ENCODE peak calls at places on chromosome 15, in five cellular contexts. C is HCT116, O is K562, T is HepG2, D is SK-N-SH. B is an unnamed sample.
A peak's percentile ranks its signal among the peaks of the same experiment; 100 is the strongest.

GRCh38 chr15:40915106-40915661 is 14.0 kb upstream of the DLL4 start:
- DNase-seq in C (no peak), O (no peak), T (no peak), D (no peak), B (no peak)

GRCh38 chr15:76278651-76279050 is 32.6 kb downstream of the ETFA start:
- DNase-seq in C (no peak), O (no peak), T (no peak), D (no peak), B (no peak)

GRCh38 chr15:90991587-90992285 is 2.6 kb downstream of the PRC1 start:
- DNase-seq in C (no peak), O (peak; percentile 57), T (no peak), D (no peak), B (no peak)

GRCh38 chr15:51736069-51736468 is 1.4 kb downstream of the LYSMD2 start:
- DNase-seq in C (no peak), O (no peak), T (no peak), D (peak; percentile 14), B (peak; percentile 74)

GRCh38 chr15:37084602-37085001 is 15.7 kb downstream of the MEIS2 start:
- DNase-seq in C (no peak), O (no peak), T (no peak), D (no peak), B (no peak)

GRCh38 chr15:62431391-62431790 is 266.3 kb upstream of the C2CD4B start:
- DNase-seq in C (no peak), O (no peak), T (peak; percentile 75), D (no peak), B (no peak)

GRCh38 chr15:41289953-41290352 is 42.4 kb downstream of the OIP5 start:
- DNase-seq in C (no peak), O (no peak), T (no peak), D (no peak), B (no peak)

GRCh38 chr15:48323294-48323693 is 7.9 kb upstream of the DUT start:
- DNase-seq in C (no peak), O (no peak), T (no peak), D (no peak), B (no peak)

GRCh38 chr15:70164156-70164900 is 66.6 kb upstream of the TLE3 start:
- DNase-seq in C (no peak), O (no peak), T (no peak), D (no peak), B (no peak)

GRCh38 chr15:90097475-90097874 is 4.8 kb downstream of the IDH2 start:
- DNase-seq in C (no peak), O (no peak), T (no peak), D (no peak), B (peak; percentile 88)

GRCh38 chr15:57044072-57044702 is 125.7 kb downstream of the TCF12 start:
- DNase-seq in C (no peak), O (no peak), T (no peak), D (no peak), B (no peak)

GRCh38 chr15:35485411-35485810 is 60.6 kb downstream of the DPH6 start:
- DNase-seq in C (no peak), O (no peak), T (no peak), D (no peak), B (no peak)

GRCh38 chr15:79849789-79850188 is 47.0 kb downstream of the MTHFS start:
- DNase-seq in C (no peak), O (peak; percentile 22), T (peak; percentile 12), D (peak; percentile 30), B (no peak)

GRCh38 chr15:100043069-100043641 is 298.6 kb downstream of the ADAMTS17 start:
- DNase-seq in C (peak; percentile 33), O (no peak), T (no peak), D (no peak), B (no peak)

GRCh38 chr15:38300395-38300794 is 47.8 kb downstream of the SPRED1 start:
- DNase-seq in C (no peak), O (no peak), T (no peak), D (no peak), B (no peak)

GRCh38 chr15:30992465-30992864 is 1.0 kb upstream of the MTMR10 start:
- DNase-seq in C (no peak), O (no peak), T (peak; percentile 27), D (no peak), B (no peak)

GRCh38 chr15:87871130-87871737 is 385.3 kb downstream of the NTRK3 start:
- DNase-seq in C (no peak), O (no peak), T (no peak), D (no peak), B (no peak)

GRCh38 chr15:32908921-32909320 is 191.1 kb downstream of the GREM1 start:
- DNase-seq in C (no peak), O (no peak), T (no peak), D (no peak), B (no peak)

GRCh38 chr15:51828621-51829359 is 663 bp upstream of the TMOD3 start:
- DNase-seq in C (no peak), O (peak; percentile 80), T (no peak), D (no peak), B (no peak)

GRCh38 chr15:79071901-79072300 is 18.7 kb downstream of the RASGRF1 start:
- DNase-seq in C (no peak), O (no peak), T (no peak), D (no peak), B (no peak)

GRCh38 chr15:96947296-96947695 is 616.8 kb downstream of the NR2F2 start:
- DNase-seq in C (no peak), O (no peak), T (no peak), D (no peak), B (no peak)

GRCh38 chr15:73584699-73585420 is 48.3 kb downstream of the NPTN start:
- DNase-seq in C (no peak), O (no peak), T (no peak), D (no peak), B (no peak)

DNA sequence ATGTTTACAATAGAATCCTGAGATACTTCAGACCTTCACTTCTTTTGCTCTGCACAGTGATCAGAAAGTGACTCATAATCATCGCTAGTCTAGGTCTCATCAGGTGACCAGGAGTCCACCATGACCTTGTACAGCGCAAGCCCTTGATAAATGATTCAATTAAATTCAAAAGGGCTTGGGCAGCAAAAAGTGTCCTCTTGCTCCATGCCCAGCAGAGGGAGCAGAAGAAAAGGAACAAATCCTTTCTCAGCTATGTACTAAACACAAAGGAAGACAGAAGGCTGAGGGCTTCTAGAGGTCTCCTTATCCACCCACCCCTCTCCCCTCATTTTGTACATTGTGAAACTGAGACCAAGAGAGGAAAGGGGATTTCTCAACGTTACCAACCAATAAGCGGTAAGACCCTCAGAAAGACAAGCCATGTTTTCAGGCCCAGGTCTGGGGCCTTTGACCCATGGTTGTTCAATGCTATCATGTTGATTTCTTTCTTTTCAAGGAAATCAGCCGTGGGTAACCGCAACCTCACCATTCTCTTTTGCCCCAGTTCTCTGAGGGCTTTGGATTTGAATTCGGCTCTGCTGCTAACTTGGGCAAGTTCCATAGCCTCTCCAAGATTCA is 74.8 kb downstream of the AQP9 start:
- DNase-seq in C (no peak), O (peak; percentile 46), T (peak; percentile 14), D (no peak), B (no peak)
- H3K9ac ChIP-seq in C (no peak overlapping the region), O (no peak overlapping the region), T (no peak overlapping the region), D (no peak overlapping the region), B (no peak overlapping the region)

DNA sequence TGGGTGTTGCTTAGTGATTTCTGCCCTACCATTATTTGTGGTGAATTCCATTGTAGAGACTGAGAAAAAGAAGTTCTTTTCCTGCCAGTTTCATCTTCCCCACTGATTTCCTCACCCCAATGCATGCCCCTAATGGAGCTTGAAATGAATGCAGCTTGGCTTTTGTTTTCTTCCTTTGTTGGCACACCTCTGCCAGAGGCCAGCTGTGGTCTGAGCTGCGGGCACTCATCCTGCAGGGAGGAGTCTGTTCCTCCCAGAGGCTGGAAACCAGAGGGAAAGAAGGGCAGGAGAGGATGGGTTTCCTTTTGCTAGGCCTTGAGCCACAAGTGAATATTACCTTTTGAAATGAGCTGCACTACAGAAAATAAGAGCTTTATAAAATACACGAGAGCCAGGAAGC is 9.3 kb upstream of the ST8SIA2 start:
- DNase-seq in C (no peak), O (no peak), T (no peak), D (no peak), B (no peak)
- TF ChIP-seq YY1 in C (no peak), O (no peak), T (no peak), D (no peak), B (no peak)

GRCh38 chr15:59686389-59686788 is 2.7 kb downstream of the BNIP2 start:
- DNase-seq in C (no peak), O (no peak), T (no peak), D (no peak), B (peak; percentile 36)
- TF ChIP-seq REST in C (no peak), O (no peak), T (no peak), D (no peak), B (no peak)

DNA sequence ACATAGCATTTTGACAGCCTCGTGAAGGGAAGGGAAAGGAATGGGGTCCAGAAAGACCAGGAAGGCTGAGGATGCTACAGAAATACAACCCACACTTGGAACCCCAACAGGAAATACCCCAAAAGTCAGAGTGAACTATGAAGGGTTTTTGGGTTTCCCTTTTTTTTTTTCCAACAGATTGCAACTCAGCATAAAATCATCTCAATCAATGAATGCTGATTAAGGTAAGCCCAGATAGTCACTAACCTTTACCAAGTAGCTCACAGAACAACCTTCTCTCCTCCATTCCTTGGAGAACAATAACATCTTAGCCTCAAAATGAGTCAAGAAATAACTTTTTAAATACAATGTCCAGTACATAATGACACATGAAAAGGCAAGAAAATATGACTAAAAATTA is 93.7 kb upstream of the OCA2 start:
- DNase-seq in C (no peak), O (no peak), T (no peak), D (no peak), B (no peak)
- H3K9ac ChIP-seq in C (no peak overlapping the region), O (no peak overlapping the region), T (no peak overlapping the region), D (no peak overlapping the region), B (no peak overlapping the region)

GRCh38 chr15:72172796-72173195 is 24.8 kb downstream of the GRAMD2A start:
- DNase-seq in C (no peak), O (no peak), T (no peak), D (no peak), B (no peak)

GRCh38 chr15:72174551-72175165 is 22.9 kb downstream of the GRAMD2A start:
- DNase-seq in C (no peak), O (no peak), T (no peak), D (no peak), B (no peak)

GRCh38 chr15:72173401-72173800 is 24.2 kb downstream of the GRAMD2A start:
- DNase-seq in C (no peak), O (no peak), T (no peak), D (no peak), B (no peak)

GRCh38 chr15:72175186-72176044 is 22.2 kb downstream of the GRAMD2A start:
- DNase-seq in C (no peak), O (no peak), T (no peak), D (no peak), B (no peak)

DNA sequence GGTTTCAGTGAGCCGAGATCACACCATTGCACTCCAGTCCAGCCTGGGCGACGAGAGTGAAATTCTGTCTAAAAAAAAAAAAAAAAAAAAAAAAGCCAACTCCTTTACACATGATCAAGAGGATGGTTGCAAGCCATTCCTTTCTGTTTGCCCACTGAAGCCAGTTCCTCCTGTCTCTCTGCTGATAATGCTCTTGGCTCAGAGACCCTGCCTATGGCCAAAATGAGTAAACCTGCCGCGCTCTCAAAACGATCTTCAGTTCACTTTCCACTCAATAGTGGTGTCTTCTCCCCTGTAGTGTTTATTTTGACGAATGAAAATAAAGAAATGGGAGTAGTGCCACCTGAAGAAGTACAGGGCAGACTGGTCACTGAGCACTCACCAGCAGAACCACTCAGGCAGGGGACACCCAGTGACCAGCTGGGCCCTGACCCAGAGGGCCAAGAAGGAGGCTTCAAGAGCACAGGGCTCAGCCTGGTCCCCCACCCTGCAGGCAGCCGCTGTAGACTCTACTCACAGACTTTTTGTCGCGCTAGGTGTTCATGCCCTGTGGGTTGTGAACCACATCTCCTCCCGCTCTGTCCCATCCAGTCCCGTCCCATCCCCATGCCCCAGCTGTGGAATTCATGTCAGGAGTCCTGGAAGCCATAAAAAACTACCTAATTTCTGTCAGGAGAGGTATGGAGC is 23.6 kb downstream of the GRAMD2A start:
- DNase-seq in C (no peak), O (no peak), T (no peak), D (no peak), B (no peak)
- TF ChIP-seq YY1 in C (no peak), O (no peak), T (no peak), D (no peak), B (no peak)